ENCODE peak calls at places on chromosomes 12 and 14, in six cellular contexts. I is foreskin keratinocyte; T is cardiac fibroblast; R is ascending aorta; U is CD8-positive, alpha-beta T cell; J is foreskin fibroblast. O is an unnamed sample.

GRCh38 chr12:96220902-96221301 is 26.7 kb downstream of the ELK3 start:
- DNase-seq in R (peak; percentile 59), J (peak; percentile 67), I (peak; percentile 57), U (no peak), T (peak; percentile 73), O (no peak)

GRCh38 chr14:96038558-96038919 is 623 bp upstream of the C14orf132 start:
- DNase-seq in I (no peak), J (no peak), U (no peak), T (no peak), R (no peak), O (no peak)

GRCh38 chr14:20314026-20314425 is 8.3 kb upstream of the TTC5 start:
- DNase-seq in R (no peak), T (no peak), J (no peak), I (no peak), U (no peak), O (no peak)

GRCh38 chr14:66485029-66485428 is 1.1 kb upstream of the CCDC196 start:
- DNase-seq in J (no peak), U (no peak), R (no peak), T (no peak), I (no peak), O (no peak)

GRCh38 chr12:53047221-53048032 is 2.4 kb upstream of the TNS2 start:
- DNase-seq in T (peak; percentile 72), R (peak; percentile 92), U (peak; percentile 62), I (no peak), J (peak; percentile 77), O (peak; percentile 79)

GRCh38 chr12:124517260-124518050 is 50.0 kb downstream of the NCOR2 start:
- DNase-seq in U (no peak), I (no peak), J (no peak), T (peak; percentile 35), R (peak; percentile 90), O (no peak)

GRCh38 chr14:24196071-24197061 is 1.1 kb upstream of the TM9SF1 start:
- DNase-seq in J (no peak), R (no peak), U (no peak), T (peak; percentile 35), I (no peak), O (no peak)

GRCh38 chr12:62744551-62744950 is 190.4 kb downstream of the PPM1H start:
- DNase-seq in T (peak; percentile 63), R (no peak), J (peak; percentile 67), U (no peak), I (no peak), O (no peak)

GRCh38 chr14:80477388-80478160 is 266.3 kb upstream of the DIO2 start:
- DNase-seq in J (no peak), R (no peak), I (no peak), U (no peak), T (peak; percentile 52), O (no peak)

GRCh38 chr12:21065845-21066244 is 65.1 kb upstream of the SLCO1B1 start:
- DNase-seq in U (no peak), J (no peak), T (peak; percentile 44), I (no peak), R (no peak), O (no peak)

GRCh38 chr14:62532186-62532585 is 513.1 kb downstream of the KCNH5 start:
- DNase-seq in J (no peak), T (peak; percentile 19), R (no peak), I (peak; percentile 32), U (no peak), O (no peak)

GRCh38 chr12:52204095-52204930 is 12.5 kb upstream of the KRT80 start:
- DNase-seq in J (peak; percentile 44), R (no peak), U (no peak), I (no peak), T (no peak), O (no peak)

GRCh38 chr12:42960087-42960527 is 370.6 kb upstream of the PRICKLE1 start:
- DNase-seq in I (peak; percentile 91), R (no peak), U (no peak), T (peak; percentile 44), J (no peak), O (no peak)

GRCh38 chr12:52216807-52217206 is 16.2 kb upstream of the KRT7 start:
- DNase-seq in U (no peak), T (no peak), R (no peak), I (no peak), J (no peak), O (no peak)

GRCh38 chr12:107544947-107545346 is 140.7 kb upstream of the PWP1 start:
- DNase-seq in T (no peak), U (no peak), J (no peak), I (no peak), R (no peak), O (no peak)

GRCh38 chr12:116336542-116337065 is 59.1 kb upstream of the MED13L start:
- DNase-seq in U (no peak), I (no peak), T (peak; percentile 70), R (no peak), J (no peak), O (no peak)

GRCh38 chr12:112822056-112822455 is 30.5 kb downstream of the RPH3A start:
- DNase-seq in T (no peak), I (no peak), J (no peak), U (no peak), R (no peak), O (no peak)

GRCh38 chr12:108629824-108630476 is 3.7 kb downstream of the SELPLG start:
- DNase-seq in J (peak; percentile 89), I (peak; percentile 62), T (peak; percentile 88), R (no peak), U (peak; percentile 41), O (no peak)

GRCh38 chr14:66507181-66507721 is 696 bp upstream of the GPHN start:
- DNase-seq in U (no peak), T (no peak), I (peak; percentile 72), R (no peak), J (no peak), O (no peak)

GRCh38 chr12:90677055-90677454 is 277.9 kb downstream of the CCER1 start:
- DNase-seq in I (no peak), R (no peak), T (no peak), J (no peak), U (no peak), O (no peak)

GRCh38 chr12:121787063-121787774 is 6.3 kb downstream of the RHOF start:
- DNase-seq in J (no peak), U (no peak), I (no peak), R (no peak), T (no peak), O (no peak)

GRCh38 chr12:105072888-105073488 is 11.3 kb downstream of the ALDH1L2 start:
- DNase-seq in J (no peak), T (no peak), I (no peak), U (no peak), R (no peak), O (no peak)

GRCh38 chr12:104171785-104172563 is 34.0 kb upstream of the NFYB start:
- DNase-seq in I (no peak), J (no peak), T (no peak), U (no peak), R (no peak), O (no peak)

GRCh38 chr12:79983492-79983891 is 48.6 kb upstream of the PPP1R12A start:
- DNase-seq in J (peak; percentile 88), I (peak; percentile 92), T (peak; percentile 68), U (no peak), R (no peak), O (no peak)

GRCh38 chr14:72545411-72546311 is 348.2 kb downstream of the DPF3 start:
- DNase-seq in T (no peak), J (no peak), I (no peak), U (no peak), R (no peak), O (no peak)

GRCh38 chr14:58637040-58637390 is 747 bp upstream of the DACT1 start:
- DNase-seq in R (peak; percentile 92), U (no peak), J (peak; percentile 83), I (peak; percentile 46), T (peak; percentile 91), O (no peak)

GRCh38 chr14:58638231-58639205 is 756 bp downstream of the DACT1 start:
- DNase-seq in U (no peak), R (peak; percentile 69), I (no peak), J (peak; percentile 15), T (peak; percentile 43), O (no peak)

GRCh38 chr14:58639842-58640484 is 2.2 kb downstream of the DACT1 start:
- DNase-seq in I (peak; percentile 28), R (peak; percentile 76), U (no peak), T (peak; percentile 94), J (peak; percentile 83), O (no peak)

GRCh38 chr14:58636129-58636528 is 1.6 kb upstream of the DACT1 start:
- DNase-seq in J (no peak), R (no peak), T (no peak), I (no peak), U (no peak), O (no peak)

DNA sequence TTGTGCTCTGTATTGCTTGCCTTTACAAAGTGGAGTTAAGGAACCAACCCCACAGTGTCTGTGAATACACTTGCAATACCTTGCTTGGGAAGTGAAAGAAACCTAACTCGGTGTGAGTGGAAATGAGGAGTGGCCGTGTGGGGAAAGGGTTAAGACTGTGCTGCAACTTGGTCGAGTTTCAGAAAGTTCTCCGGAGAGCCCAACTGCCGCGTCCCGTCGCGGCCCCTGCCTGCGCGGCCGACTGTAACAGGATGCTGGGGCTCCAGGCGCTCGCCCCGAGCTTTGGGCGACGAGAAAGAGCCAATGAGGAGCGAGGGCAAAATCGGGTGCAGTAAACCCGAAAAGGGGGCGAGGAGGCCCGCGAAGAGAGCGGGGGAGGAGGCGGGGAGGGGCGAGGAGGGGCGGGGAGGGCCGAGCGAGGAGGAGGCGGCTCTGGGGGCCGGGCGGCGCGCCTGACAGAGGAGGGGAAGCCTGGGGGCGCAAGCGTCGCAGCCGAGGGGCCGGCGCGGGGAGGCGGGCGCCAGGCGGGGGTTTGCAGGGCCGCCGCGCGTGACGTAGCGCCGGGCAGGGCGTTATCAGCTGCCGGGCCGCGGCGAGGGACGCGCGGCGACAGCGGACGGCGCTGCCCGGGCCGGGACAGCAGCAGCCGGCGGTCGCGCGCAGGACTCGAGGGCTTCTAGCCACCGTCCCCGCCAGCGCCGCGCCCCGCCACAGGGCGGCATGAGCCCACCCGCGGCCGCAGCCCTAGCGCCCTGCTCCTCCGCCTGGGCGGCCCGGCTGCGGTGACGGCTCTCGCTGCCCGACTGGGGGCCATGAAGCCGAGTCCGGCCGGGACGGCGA is at the start of gene DACT1:
- DNase-seq in R (peak; percentile 84), J (peak; percentile 57), T (peak; percentile 74), I (peak; percentile 44), U (no peak), O (peak; percentile 63)
- TF ChIP-seq CTCF in R (no peak), J (no peak), T (no peak), I (no peak), U (no peak), O (no peak)

GRCh38 chr12:6723607-6724408 is at the start of gene COPS7A:
- DNase-seq in T (peak; percentile 99), I (peak; percentile 98), J (peak; percentile 97), R (peak; percentile 99), U (peak; percentile 91), O (peak; percentile 97)
- TF ChIP-seq CTCF in T (no peak), I (peak; percentile 33), J (no peak), R (no peak), U (peak; percentile 28), O (no peak)

GRCh38 chr14:63670692-63671091 is 29.0 kb upstream of the WDR89 start:
- DNase-seq in U (no peak), R (no peak), T (no peak), J (no peak), I (no peak), O (no peak)
- TF ChIP-seq CTCF in U (no peak), R (no peak), T (no peak), J (no peak), I (no peak), O (no peak)

DNA sequence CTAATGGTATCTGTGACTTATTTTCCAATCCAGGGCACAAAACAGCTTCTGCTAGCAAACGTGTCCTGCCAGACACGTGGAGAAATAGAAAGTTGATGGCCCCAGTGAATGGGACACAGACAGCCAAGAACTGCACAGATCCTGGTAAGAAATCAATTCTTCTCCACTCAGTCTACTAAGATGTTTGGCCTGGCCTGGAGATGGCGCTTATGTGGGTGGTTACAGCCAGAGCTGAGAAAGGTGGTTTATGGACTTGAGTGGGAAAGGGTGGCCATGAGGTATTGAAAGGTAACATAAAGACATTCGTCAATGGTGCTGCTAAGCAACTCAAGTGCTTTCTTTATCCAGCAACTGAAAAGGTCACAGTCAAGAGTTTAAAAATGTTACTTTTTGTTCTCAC is 2.9 kb downstream of the SLC24A4 start:
- DNase-seq in T (no peak), J (peak; percentile 2), I (no peak), U (no peak), R (no peak), O (no peak)
- TF ChIP-seq CTCF in T (no peak), J (peak; percentile 12), I (peak; percentile 30), U (no peak), R (no peak), O (no peak)

O was measured in progenitor cell of endocrine pancreas.